ENCODE peak calls at places on chromosomes 16 and 17, in five cellular contexts. G is fibroblast of mammary gland, M is mammary epithelial cell, C is cardiac fibroblast, K is GM12865. N is an unnamed sample.

GRCh38 chr16:14307059-14307531 is 236.0 kb downstream of the MRTFB start:
- DNase-seq in G (no peak), M (no peak), C (no peak), K (no peak), N (no peak)

GRCh38 chr16:4089811-4090293 is 26.4 kb downstream of the ADCY9 start:
- DNase-seq in G (no peak), M (no peak), C (no peak), K (no peak), N (no peak)

GRCh38 chr17:9330903-9331272 is 244.7 kb downstream of the STX8 start:
- DNase-seq in G (no peak), M (no peak), C (no peak), K (no peak), N (no peak)

GRCh38 chr16:64409762-64410161 is 712.1 kb downstream of the CDH11 start:
- DNase-seq in G (peak), M (no peak), C (no peak), K (no peak), N (no peak)

GRCh38 chr17:8629371-8630226 is 926 bp downstream of the MYH10 start:
- DNase-seq in G (peak), M (peak), C (peak), K (no peak), N (peak)

GRCh38 chr16:25097304-25097988 is 14.1 kb upstream of the LCMT1 start:
- DNase-seq in G (no peak), M (no peak), C (no peak), K (no peak), N (no peak)

GRCh38 chr17:12982224-12982623 is 35.6 kb downstream of the ELAC2 start:
- DNase-seq in G (no peak), M (no peak), C (no peak), K (peak), N (no peak)

GRCh38 chr17:1643293-1643998 is 2.1 kb downstream of the SCARF1 start:
- DNase-seq in G (no peak), M (peak), C (no peak), K (peak), N (peak)

GRCh38 chr17:77728871-77729270 is 229.6 kb upstream of the TNRC6C start:
- DNase-seq in G (no peak), M (no peak), C (no peak), K (no peak), N (no peak)

GRCh38 chr16:2858245-2859025 is 465 bp upstream of the PRSS22 start:
- DNase-seq in G (no peak), M (peak), C (no peak), K (no peak), N (peak)
- TF ChIP-seq CTCF in G (no peak), M (no peak), C (no peak), K (no peak), N (peak)

GRCh38 chr16:67244387-67245188 is 2.7 kb downstream of the FHOD1 start:
- DNase-seq in G (peak), M (peak), C (peak), K (peak), N (peak)
- H3K4me3 ChIP-seq in G (peak), M (no peak), C (no peak), K (peak), N (no peak)

DNA sequence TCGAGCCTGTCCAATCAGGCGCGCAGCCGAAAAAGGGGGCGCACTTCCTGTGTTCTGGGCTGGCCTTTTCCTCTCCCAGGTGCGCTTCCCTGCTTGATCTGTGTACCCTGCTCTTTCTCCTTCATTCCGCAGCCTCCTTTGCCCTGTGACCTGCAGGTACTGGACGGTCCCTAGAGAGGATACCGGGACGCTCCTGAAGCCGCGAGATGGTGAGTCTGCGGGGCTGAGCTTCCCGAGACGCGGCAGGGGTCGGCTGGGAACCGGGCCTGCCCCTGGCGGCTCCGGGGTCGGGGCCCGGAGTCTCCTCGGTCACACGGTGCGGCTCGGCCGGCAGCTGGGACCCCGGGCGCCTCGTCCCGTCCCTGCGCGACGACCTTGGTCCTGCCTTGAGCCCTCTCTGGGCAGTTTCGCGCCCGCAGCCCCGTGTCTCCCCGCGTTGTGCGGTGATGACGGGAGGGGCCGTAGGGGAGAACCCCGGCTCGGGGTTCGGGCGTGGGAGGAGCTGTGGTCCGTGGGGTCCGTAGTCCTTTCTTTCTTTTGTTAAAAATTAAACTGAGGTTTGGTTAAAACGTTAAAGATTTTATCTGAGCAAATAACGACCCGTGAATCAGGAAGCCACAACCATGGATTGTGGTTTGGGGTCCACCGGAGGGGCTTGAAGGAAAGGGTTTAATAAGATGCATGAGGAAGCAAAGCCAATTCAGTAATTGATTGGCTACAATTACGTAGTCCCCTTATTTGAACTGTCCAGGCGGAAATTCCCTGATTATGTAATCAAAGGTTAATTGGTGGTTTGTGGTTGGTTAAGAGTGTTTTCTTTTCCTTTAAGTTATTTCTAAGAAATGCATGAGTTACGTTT is 172.8 kb upstream of the ZNF267 start:
- DNase-seq in G (peak), M (peak), C (peak), K (peak), N (peak)
- TF ChIP-seq CTCF in G (no peak), M (no peak), C (no peak), K (no peak), N (no peak)

GRCh38 chr16:979859-980594 is 1.5 kb upstream of the SOX8 start:
- DNase-seq in G (no peak), M (no peak), C (no peak), K (no peak), N (no peak)
- H3K4me3 ChIP-seq in G (no peak), M (no peak), C (no peak), K (no peak), N (no peak)

GRCh38 chr16:30141750-30142149 is 18.7 kb upstream of the MAPK3 start:
- DNase-seq in G (no peak), M (no peak), C (no peak), K (no peak), N (no peak)

GRCh38 chr16:30142672-30143346 is 19.8 kb upstream of the MAPK3 start:
- DNase-seq in G (no peak), M (no peak), C (no peak), K (peak), N (no peak)

GRCh38 chr16:30144017-30144416 is 21.0 kb upstream of the MAPK3 start:
- DNase-seq in G (no peak), M (no peak), C (no peak), K (no peak), N (no peak)

GRCh38 chr16:30144917-30145316 is 21.9 kb upstream of the MAPK3 start:
- DNase-seq in G (no peak), M (no peak), C (no peak), K (no peak), N (no peak)

GRCh38 chr16:30143347-30143702 is 20.3 kb upstream of the MAPK3 start:
- DNase-seq in G (no peak), M (no peak), C (no peak), K (no peak), N (no peak)
- TF ChIP-seq CTCF in G (no peak), M (no peak), C (no peak), K (no peak), N (no peak)

DNA sequence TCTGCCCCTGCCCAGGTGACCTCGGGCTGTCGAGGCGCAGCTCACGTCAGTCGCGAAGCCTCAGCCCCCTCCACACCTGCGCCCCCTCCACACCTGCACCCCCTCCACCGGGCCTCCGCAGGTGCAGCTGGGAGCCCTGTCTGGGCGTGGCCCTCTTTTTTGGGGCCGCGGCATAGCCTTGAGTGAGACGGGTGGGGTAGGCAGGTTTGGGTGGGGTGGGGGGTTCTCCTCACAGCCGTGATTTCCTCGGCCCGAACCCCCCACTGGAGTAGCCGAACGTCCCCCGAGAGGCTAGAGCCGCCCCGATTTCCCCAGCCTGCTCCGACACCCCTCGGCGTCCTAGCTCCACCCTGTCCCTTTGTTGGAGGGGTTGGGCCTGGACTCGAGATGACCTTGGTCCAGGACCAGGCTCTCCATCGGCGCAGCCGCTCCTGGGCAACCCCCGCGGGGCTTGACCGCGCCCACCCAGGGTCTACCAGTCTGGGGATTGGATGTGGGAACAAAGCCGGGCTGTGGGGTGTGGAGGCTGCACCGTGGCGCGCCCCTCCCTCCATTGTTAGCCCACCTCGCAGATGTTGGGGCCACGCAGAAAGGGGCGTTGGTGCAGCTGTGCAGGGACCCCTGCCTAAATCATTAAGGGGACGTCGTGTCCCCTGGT is 627 bp downstream of the TUBB3 start:
- DNase-seq in G (no peak), M (no peak), C (no peak), K (no peak), N (no peak)
- H3K4me3 ChIP-seq in G (peak), M (peak), C (peak), K (no peak), N (no peak)